ENCODE peak calls at places on chromosomes 3 and 15, in seven cellular contexts. One of them, this sample, is unnamed.

GRCh38 chr15:33601461-33601860 is 290.7 kb downstream of the RYR3 start:
- DNase-seq in GM23338: no peak
- DNase-seq in fibroblast of lung: no peak
- DNase-seq in heart left ventricle: no peak
- DNase-seq in neural crest cell: no peak
- DNase-seq in esophagus muscularis mucosa: no peak
- DNase-seq in omental fat pad: no peak
- DNase-seq in this sample: no peak

GRCh38 chr3:30720586-30721313 is 114.3 kb downstream of the TGFBR2 start:
- DNase-seq in GM23338: no peak
- DNase-seq in fibroblast of lung: peak
- DNase-seq in heart left ventricle: no peak
- DNase-seq in neural crest cell: no peak
- DNase-seq in esophagus muscularis mucosa: no peak
- DNase-seq in omental fat pad: no peak
- DNase-seq in this sample: no peak

GRCh38 chr3:106629215-106629832 is 747.9 kb upstream of the CCDC54 start:
- DNase-seq in GM23338: no peak
- DNase-seq in fibroblast of lung: no peak
- DNase-seq in heart left ventricle: no peak
- DNase-seq in neural crest cell: no peak
- DNase-seq in esophagus muscularis mucosa: no peak
- DNase-seq in omental fat pad: no peak
- DNase-seq in this sample: no peak

GRCh38 chr3:115709135-115709534 is 85.8 kb downstream of the GAP43 start:
- DNase-seq in GM23338: no peak
- DNase-seq in fibroblast of lung: no peak
- DNase-seq in heart left ventricle: no peak
- DNase-seq in neural crest cell: no peak
- DNase-seq in esophagus muscularis mucosa: no peak
- DNase-seq in omental fat pad: no peak
- DNase-seq in this sample: no peak

GRCh38 chr3:46080124-46080991 is 53.1 kb upstream of the XCR1 start:
- DNase-seq in GM23338: no peak
- DNase-seq in fibroblast of lung: no peak
- DNase-seq in heart left ventricle: no peak
- DNase-seq in neural crest cell: no peak
- DNase-seq in esophagus muscularis mucosa: no peak
- DNase-seq in omental fat pad: no peak
- DNase-seq in this sample: no peak

GRCh38 chr15:59437473-59437776 is 561 bp upstream of the FAM81A start:
- DNase-seq in GM23338: peak
- DNase-seq in fibroblast of lung: no peak
- DNase-seq in heart left ventricle: peak
- DNase-seq in neural crest cell: no peak
- DNase-seq in esophagus muscularis mucosa: peak
- DNase-seq in omental fat pad: no peak
- DNase-seq in this sample: no peak

GRCh38 chr15:33211409-33211808 is 16.9 kb upstream of the FMN1 start:
- DNase-seq in GM23338: no peak
- DNase-seq in fibroblast of lung: no peak
- DNase-seq in heart left ventricle: peak
- DNase-seq in neural crest cell: no peak
- DNase-seq in esophagus muscularis mucosa: no peak
- DNase-seq in omental fat pad: no peak
- DNase-seq in this sample: no peak

GRCh38 chr15:85314653-85315052 is 65.8 kb upstream of the AKAP13 start:
- DNase-seq in GM23338: no peak
- DNase-seq in fibroblast of lung: peak
- DNase-seq in heart left ventricle: no peak
- DNase-seq in neural crest cell: no peak
- DNase-seq in esophagus muscularis mucosa: no peak
- DNase-seq in omental fat pad: no peak
- DNase-seq in this sample: no peak

GRCh38 chr3:116005404-116005803 is 382.1 kb downstream of the GAP43 start:
- DNase-seq in GM23338: no peak
- DNase-seq in fibroblast of lung: peak
- DNase-seq in heart left ventricle: peak
- DNase-seq in neural crest cell: no peak
- DNase-seq in esophagus muscularis mucosa: no peak
- DNase-seq in omental fat pad: peak
- DNase-seq in this sample: no peak

GRCh38 chr15:72907733-72908132 is 124.2 kb upstream of the ADPGK start:
- DNase-seq in GM23338: no peak
- DNase-seq in fibroblast of lung: no peak
- DNase-seq in heart left ventricle: peak
- DNase-seq in neural crest cell: no peak
- DNase-seq in esophagus muscularis mucosa: no peak
- DNase-seq in omental fat pad: no peak
- DNase-seq in this sample: no peak

GRCh38 chr3:174325834-174326705 is 533.1 kb upstream of the NAALADL2 start:
- DNase-seq in GM23338: peak
- DNase-seq in fibroblast of lung: peak
- DNase-seq in heart left ventricle: no peak
- DNase-seq in neural crest cell: no peak
- DNase-seq in esophagus muscularis mucosa: no peak
- DNase-seq in omental fat pad: no peak
- DNase-seq in this sample: no peak

GRCh38 chr15:86213420-86213819 is 133.7 kb downstream of the AGBL1 start:
- DNase-seq in GM23338: peak
- DNase-seq in fibroblast of lung: no peak
- DNase-seq in heart left ventricle: no peak
- DNase-seq in neural crest cell: no peak
- DNase-seq in esophagus muscularis mucosa: no peak
- DNase-seq in omental fat pad: no peak
- DNase-seq in this sample: no peak

GRCh38 chr15:99736702-99737101 is 3.5 kb upstream of the LYSMD4 start:
- DNase-seq in GM23338: no peak
- DNase-seq in fibroblast of lung: no peak
- DNase-seq in heart left ventricle: no peak
- DNase-seq in neural crest cell: no peak
- DNase-seq in esophagus muscularis mucosa: no peak
- DNase-seq in omental fat pad: no peak
- DNase-seq in this sample: no peak

GRCh38 chr15:57692709-57693108 is 13.8 kb upstream of the POLR2M start:
- DNase-seq in GM23338: no peak
- DNase-seq in fibroblast of lung: peak
- DNase-seq in heart left ventricle: no peak
- DNase-seq in neural crest cell: no peak
- DNase-seq in esophagus muscularis mucosa: no peak
- DNase-seq in omental fat pad: no peak
- DNase-seq in this sample: no peak

GRCh38 chr3:186255703-186256331 is 106.2 kb downstream of the DGKG start:
- DNase-seq in GM23338: peak
- DNase-seq in fibroblast of lung: no peak
- DNase-seq in heart left ventricle: no peak
- DNase-seq in neural crest cell: no peak
- DNase-seq in esophagus muscularis mucosa: no peak
- DNase-seq in omental fat pad: no peak
- DNase-seq in this sample: no peak

GRCh38 chr3:143562789-143563188 is 285.5 kb downstream of the SLC9A9 start:
- DNase-seq in GM23338: no peak
- DNase-seq in fibroblast of lung: peak
- DNase-seq in heart left ventricle: no peak
- DNase-seq in neural crest cell: no peak
- DNase-seq in esophagus muscularis mucosa: no peak
- DNase-seq in omental fat pad: no peak
- DNase-seq in this sample: no peak

GRCh38 chr3:111069974-111070751 is 1.5 kb upstream of the NECTIN3 start:
- DNase-seq in GM23338: peak
- DNase-seq in fibroblast of lung: peak
- DNase-seq in heart left ventricle: peak
- DNase-seq in neural crest cell: no peak
- DNase-seq in esophagus muscularis mucosa: no peak
- DNase-seq in omental fat pad: no peak
- DNase-seq in this sample: no peak

GRCh38 chr3:105553851-105554250 is 187.1 kb downstream of the ALCAM start:
- DNase-seq in GM23338: no peak
- DNase-seq in fibroblast of lung: peak
- DNase-seq in heart left ventricle: no peak
- DNase-seq in neural crest cell: no peak
- DNase-seq in esophagus muscularis mucosa: no peak
- DNase-seq in omental fat pad: no peak
- DNase-seq in this sample: no peak

GRCh38 chr15:77027697-77028450 is 32.9 kb downstream of the PSTPIP1 start:
- DNase-seq in GM23338: peak
- DNase-seq in fibroblast of lung: peak
- DNase-seq in heart left ventricle: peak
- DNase-seq in neural crest cell: no peak
- DNase-seq in esophagus muscularis mucosa: no peak
- DNase-seq in omental fat pad: peak
- DNase-seq in this sample: no peak

DNA sequence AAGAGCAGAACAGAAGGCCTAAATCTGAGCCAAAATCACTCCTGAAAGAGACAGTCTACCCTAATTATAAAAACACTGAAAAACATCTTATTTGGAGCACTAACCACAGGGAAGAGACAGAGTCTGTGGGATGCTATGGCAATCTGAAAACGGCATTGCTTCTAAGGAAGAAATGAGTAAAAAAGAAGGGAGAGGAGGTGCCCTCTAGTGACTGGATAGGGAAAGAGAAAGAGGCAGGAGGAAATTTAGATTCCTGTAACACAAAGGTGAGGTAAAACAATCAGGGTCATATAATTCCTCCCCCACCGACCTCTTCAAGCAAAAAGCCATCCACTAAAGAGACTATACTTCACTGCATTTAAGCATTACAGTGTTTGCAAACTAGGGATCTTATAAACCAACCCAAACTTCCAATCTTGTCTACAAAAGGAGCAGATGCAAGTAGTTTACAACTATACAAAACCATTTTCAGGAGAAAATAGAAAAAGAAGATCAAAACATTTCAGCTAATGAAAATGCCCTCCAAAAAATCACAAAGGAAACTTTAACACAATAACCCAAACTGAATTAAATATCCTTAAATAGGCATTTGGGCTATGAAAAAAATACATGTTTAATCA is 32.6 kb downstream of the HACD2 start:
- DNase-seq in GM23338: peak
- DNase-seq in fibroblast of lung: no peak
- DNase-seq in heart left ventricle: no peak
- DNase-seq in neural crest cell: no peak
- DNase-seq in esophagus muscularis mucosa: no peak
- DNase-seq in omental fat pad: no peak
- DNase-seq in this sample: no peak
- TF ChIP-seq CTCF in GM23338: peak
- TF ChIP-seq CTCF in fibroblast of lung: peak
- TF ChIP-seq CTCF in heart left ventricle: peak
- TF ChIP-seq CTCF in neural crest cell: peak
- TF ChIP-seq CTCF in esophagus muscularis mucosa: peak
- TF ChIP-seq CTCF in omental fat pad: no peak
- TF ChIP-seq CTCF in this sample: peak

GRCh38 chr3:161171113-161171512 is 50.0 kb upstream of the NMD3 start:
- DNase-seq in GM23338: no peak
- DNase-seq in fibroblast of lung: peak
- DNase-seq in heart left ventricle: peak
- DNase-seq in neural crest cell: no peak
- DNase-seq in esophagus muscularis mucosa: no peak
- DNase-seq in omental fat pad: no peak
- DNase-seq in this sample: no peak

GRCh38 chr3:161166051-161166450 is 55.1 kb upstream of the NMD3 start:
- DNase-seq in GM23338: no peak
- DNase-seq in fibroblast of lung: no peak
- DNase-seq in heart left ventricle: no peak
- DNase-seq in neural crest cell: no peak
- DNase-seq in esophagus muscularis mucosa: no peak
- DNase-seq in omental fat pad: no peak
- DNase-seq in this sample: no peak

GRCh38 chr3:161175506-161175905 is 45.6 kb upstream of the NMD3 start:
- DNase-seq in GM23338: no peak
- DNase-seq in fibroblast of lung: no peak
- DNase-seq in heart left ventricle: no peak
- DNase-seq in neural crest cell: no peak
- DNase-seq in esophagus muscularis mucosa: no peak
- DNase-seq in omental fat pad: no peak
- DNase-seq in this sample: no peak

GRCh38 chr3:161171639-161172552 is 49.2 kb upstream of the NMD3 start:
- DNase-seq in GM23338: peak
- DNase-seq in fibroblast of lung: peak
- DNase-seq in heart left ventricle: no peak
- DNase-seq in neural crest cell: no peak
- DNase-seq in esophagus muscularis mucosa: no peak
- DNase-seq in omental fat pad: no peak
- DNase-seq in this sample: no peak
- TF ChIP-seq CTCF in GM23338: peak
- TF ChIP-seq CTCF in fibroblast of lung: peak
- TF ChIP-seq CTCF in heart left ventricle: peak
- TF ChIP-seq CTCF in neural crest cell: peak
- TF ChIP-seq CTCF in esophagus muscularis mucosa: no peak
- TF ChIP-seq CTCF in omental fat pad: no peak
- TF ChIP-seq CTCF in this sample: peak

DNA sequence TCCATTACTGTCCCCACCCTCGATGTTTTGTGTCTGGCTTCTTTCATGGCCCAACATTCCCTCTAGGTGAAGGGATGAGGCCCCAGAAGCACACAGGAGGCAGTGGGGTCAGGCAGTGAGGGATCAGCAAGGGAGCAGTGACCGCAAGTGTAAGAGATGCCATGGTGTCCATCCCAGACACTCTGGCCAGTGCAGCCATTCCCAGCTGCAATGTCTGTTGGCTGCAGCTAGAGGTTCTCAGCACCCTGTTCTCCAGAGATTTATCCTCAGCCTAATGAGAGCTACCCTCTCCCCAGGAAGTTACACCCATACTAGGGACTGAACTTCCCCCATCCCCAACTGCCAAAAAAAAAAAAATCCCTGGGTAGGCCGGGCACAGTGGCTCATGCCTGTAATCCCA is 40.2 kb downstream of the TRANK1 start:
- DNase-seq in GM23338: peak
- DNase-seq in fibroblast of lung: peak
- DNase-seq in heart left ventricle: peak
- DNase-seq in neural crest cell: no peak
- DNase-seq in esophagus muscularis mucosa: no peak
- DNase-seq in omental fat pad: no peak
- DNase-seq in this sample: no peak
- TF ChIP-seq CTCF in GM23338: peak
- TF ChIP-seq CTCF in fibroblast of lung: peak
- TF ChIP-seq CTCF in heart left ventricle: peak
- TF ChIP-seq CTCF in neural crest cell: peak
- TF ChIP-seq CTCF in esophagus muscularis mucosa: peak
- TF ChIP-seq CTCF in omental fat pad: no peak
- TF ChIP-seq CTCF in this sample: peak

GRCh38 chr15:49421991-49422390 is 1.1 kb upstream of the FGF7 start:
- DNase-seq in GM23338: peak
- DNase-seq in fibroblast of lung: peak
- DNase-seq in heart left ventricle: peak
- DNase-seq in neural crest cell: peak
- DNase-seq in esophagus muscularis mucosa: no peak
- DNase-seq in omental fat pad: no peak
- DNase-seq in this sample: no peak

GRCh38 chr15:49418811-49419210 is 4.2 kb upstream of the FGF7 start:
- DNase-seq in GM23338: no peak
- DNase-seq in fibroblast of lung: peak
- DNase-seq in heart left ventricle: no peak
- DNase-seq in neural crest cell: no peak
- DNase-seq in esophagus muscularis mucosa: no peak
- DNase-seq in omental fat pad: no peak
- DNase-seq in this sample: no peak

GRCh38 chr15:49424954-49425353 is 1.9 kb downstream of the FGF7 start:
- DNase-seq in GM23338: no peak
- DNase-seq in fibroblast of lung: peak
- DNase-seq in heart left ventricle: no peak
- DNase-seq in neural crest cell: no peak
- DNase-seq in esophagus muscularis mucosa: no peak
- DNase-seq in omental fat pad: no peak
- DNase-seq in this sample: no peak

GRCh38 chr15:49423906-49424520 is 971 bp downstream of the FGF7 start:
- DNase-seq in GM23338: no peak
- DNase-seq in fibroblast of lung: no peak
- DNase-seq in heart left ventricle: no peak
- DNase-seq in neural crest cell: no peak
- DNase-seq in esophagus muscularis mucosa: no peak
- DNase-seq in omental fat pad: no peak
- DNase-seq in this sample: no peak

GRCh38 chr15:49423021-49423420 is at the start of gene FGF7:
- DNase-seq in GM23338: peak
- DNase-seq in fibroblast of lung: peak
- DNase-seq in heart left ventricle: no peak
- DNase-seq in neural crest cell: no peak
- DNase-seq in esophagus muscularis mucosa: no peak
- DNase-seq in omental fat pad: no peak
- DNase-seq in this sample: no peak
- TF ChIP-seq CTCF in GM23338: no peak
- TF ChIP-seq CTCF in fibroblast of lung: peak
- TF ChIP-seq CTCF in heart left ventricle: peak
- TF ChIP-seq CTCF in neural crest cell: no peak
- TF ChIP-seq CTCF in esophagus muscularis mucosa: peak
- TF ChIP-seq CTCF in omental fat pad: no peak
- TF ChIP-seq CTCF in this sample: no peak

This sample was measured in D721Med.